ENCODE peak calls at places on chromosomes 13 and 19, in five cellular contexts. O is K562; Z is Peyer's patch; W is upper lobe of right lung; C is CD8-positive, alpha-beta memory T cell. V is an unnamed sample. For H3K4me1 and H3K36me3, the result is how much of the 10 kb centered on the place peaks cover.

GRCh38 chr13:31807090-31807541 is 67.8 kb downstream of the RXFP2 start:
- DNase-seq in O (no peak), C (peak), Z (no peak), W (no peak), V (peak)

GRCh38 chr13:25699600-25699999 is 327.8 kb downstream of the ATP8A2 start:
- DNase-seq in O (no peak), W (no peak), Z (no peak), C (no peak), V (no peak)

GRCh38 chr19:9128171-9128570 is 1.4 kb upstream of the OR7G3 start:
- DNase-seq in O (no peak), W (no peak), Z (no peak), C (no peak), V (no peak)

GRCh38 chr19:44587863-44588752 is 25.3 kb upstream of the IGSF23 start:
- DNase-seq in O (peak), W (no peak), C (no peak), Z (no peak), V (no peak)

GRCh38 chr13:112424098-112424497 is 47.9 kb downstream of the SPACA7 start:
- DNase-seq in O (no peak), W (no peak), C (no peak), Z (no peak), V (no peak)

GRCh38 chr19:7842661-7843294 is 12.8 kb downstream of the EVI5L start:
- DNase-seq in C (no peak), O (no peak), Z (no peak), W (no peak), V (no peak)

GRCh38 chr19:39676004-39676403 is 20.3 kb downstream of the LGALS16 start:
- DNase-seq in Z (no peak), O (no peak), W (no peak), C (no peak), V (no peak)

GRCh38 chr13:19959141-19959830 is 759 bp downstream of the ZMYM2 start:
- DNase-seq in O (peak), Z (peak), W (peak), C (peak), V (peak)

GRCh38 chr13:91078093-91078679 is 269.3 kb upstream of the MIR17HG start:
- DNase-seq in O (peak), W (no peak), C (no peak), Z (no peak), V (no peak)

GRCh38 chr13:101242720-101243119 is 173.6 kb downstream of the NALCN start:
- DNase-seq in W (no peak), Z (no peak), O (no peak), C (no peak), V (no peak)

GRCh38 chr13:28717170-28717569 is 1.6 kb downstream of the SLC46A3 start:
- DNase-seq in Z (no peak), W (no peak), O (no peak), C (no peak), V (no peak)

GRCh38 chr13:33794576-33794975 is 23.4 kb upstream of the RFC3 start:
- DNase-seq in W (no peak), C (no peak), Z (no peak), O (no peak), V (no peak)

GRCh38 chr19:32814046-32814445 is 55.5 kb downstream of the SLC7A9 start:
- DNase-seq in C (no peak), O (no peak), W (peak), Z (no peak), V (no peak)

GRCh38 chr19:15563325-15563794 is 51.7 kb upstream of the CYP4F8 start:
- DNase-seq in O (peak), W (peak), C (no peak), Z (peak), V (peak)

GRCh38 chr19:45959517-45960025 is 14.1 kb downstream of the NOVA2 start:
- DNase-seq in O (no peak), C (no peak), W (no peak), Z (no peak), V (no peak)

GRCh38 chr13:101454767-101455166 is 2.3 kb downstream of the ITGBL1 start:
- DNase-seq in O (no peak), W (no peak), C (no peak), Z (no peak), V (no peak)

GRCh38 chr19:45514376-45515051 is 7.2 kb downstream of the VASP start:
- DNase-seq in C (peak), W (peak), Z (peak), O (no peak), V (no peak)

GRCh38 chr19:2087621-2088100 is 8.5 kb downstream of the MOB3A start:
- DNase-seq in C (peak), O (no peak), W (no peak), Z (no peak), V (no peak)

GRCh38 chr19:16273005-16273404 is 51.6 kb upstream of the KLF2 start:
- DNase-seq in C (no peak), W (no peak), Z (no peak), O (no peak), V (no peak)

GRCh38 chr19:38557205-38557799 is 60.5 kb downstream of the MAP4K1 start:
- DNase-seq in Z (no peak), C (peak), W (peak), O (peak), V (no peak)

GRCh38 chr13:99406799-99407201 is 94.5 kb upstream of the TM9SF2 start:
- DNase-seq in C (no peak), W (peak), Z (no peak), O (no peak), V (no peak)

GRCh38 chr19:18590273-18591272 is 2.0 kb downstream of the REX1BD start:
- DNase-seq in O (peak), C (peak), W (peak), Z (no peak), V (peak)

GRCh38 chr19:19399733-19400438 is 5.6 kb upstream of the GATAD2A start:
- DNase-seq in O (no peak), C (peak), Z (no peak), W (no peak), V (no peak)

GRCh38 chr19:15869109-15869555 is 28.7 kb downstream of the CYP4F2 start:
- DNase-seq in Z (no peak), C (peak), O (peak), W (no peak), V (peak)

GRCh38 chr13:46648166-46648607 is 95.2 kb downstream of the LRCH1 start:
- DNase-seq in O (peak), C (no peak), W (no peak), Z (no peak), V (peak)

GRCh38 chr13:100664171-100664900 is 10.3 kb downstream of the TMTC4 start:
- DNase-seq in C (no peak), W (no peak), Z (no peak), O (no peak), V (no peak)

GRCh38 chr13:71677114-71677513 is 189.9 kb downstream of the DACH1 start:
- DNase-seq in W (no peak), Z (no peak), O (no peak), C (no peak), V (no peak)

GRCh38 chr13:39257642-39258041 is 219.4 kb downstream of the NHLRC3 start:
- DNase-seq in O (no peak), Z (no peak), C (no peak), W (no peak), V (no peak)

GRCh38 chr13:110506859-110507566 is 54.5 kb downstream of the RAB20 start:
- DNase-seq in Z (peak), O (peak), W (peak), C (no peak), V (no peak)

GRCh38 chr13:47064381-47064780 is 167.5 kb upstream of the HTR2A start:
- DNase-seq in O (no peak), C (no peak), Z (no peak), W (no peak), V (no peak)

GRCh38 chr19:43673702-43674629 is 4.0 kb upstream of the PLAUR start:
- DNase-seq in W (no peak), C (no peak), Z (no peak), O (no peak), V (no peak)

GRCh38 chr19:4372630-4373367 is 27.5 kb downstream of the SH3GL1 start:
- DNase-seq in O (no peak), W (no peak), C (no peak), Z (no peak), V (no peak)

GRCh38 chr13:29118471-29118870 is 298.3 kb downstream of the MTUS2 start:
- DNase-seq in C (no peak), Z (no peak), O (no peak), W (no peak), V (no peak)

GRCh38 chr13:112931028-112931934 is 37.7 kb upstream of the MCF2L start:
- DNase-seq in C (no peak), Z (peak), W (no peak), O (peak), V (peak)

GRCh38 chr13:93477238-93477637 is 250.6 kb downstream of the GPC6 start:
- DNase-seq in W (no peak), O (no peak), Z (no peak), C (no peak), V (no peak)

GRCh38 chr13:27018882-27019281 is 152.7 kb downstream of the USP12 start:
- DNase-seq in O (no peak), Z (no peak), C (no peak), W (no peak), V (no peak)

GRCh38 chr19:2726160-2726855 is 5.1 kb upstream of the DIRAS1 start:
- DNase-seq in Z (no peak), C (no peak), O (no peak), W (no peak), V (no peak)

GRCh38 chr13:47027797-47028437 is 131.1 kb upstream of the HTR2A start:
- DNase-seq in O (no peak), C (no peak), W (no peak), Z (no peak), V (no peak)

DNA sequence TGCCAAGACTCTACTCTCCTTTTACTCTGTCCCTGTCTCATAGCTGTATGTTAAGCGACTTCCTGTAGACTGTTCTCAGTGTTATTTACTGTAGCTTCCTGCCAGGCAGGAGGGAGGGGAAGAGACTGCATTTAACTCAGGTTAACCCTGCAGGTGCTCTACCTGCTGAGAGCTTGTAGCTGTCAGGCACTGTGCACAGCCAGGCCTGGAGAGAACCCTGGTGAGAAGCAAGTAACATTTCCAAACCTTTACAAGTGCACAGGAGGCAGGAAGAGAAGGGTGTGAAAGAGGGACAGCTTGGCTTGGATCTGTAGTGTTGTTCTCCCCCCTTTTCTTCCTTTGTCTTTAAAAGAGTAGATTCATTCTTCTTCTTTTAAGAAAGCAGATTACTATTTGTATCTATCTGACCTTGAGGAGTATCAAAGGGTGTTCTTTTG is 167.1 kb downstream of the LMO7 start:
- DNase-seq in Z (no peak), O (no peak), W (no peak), C (no peak), V (no peak)
- H3K4me1 ChIP-seq in Z (under half), O (under half), W (under half), C (under half), V (under half)

GRCh38 chr19:58355215-58355796 is 2.0 kb upstream of the A1BG start:
- DNase-seq in O (no peak), Z (no peak), C (no peak), W (no peak), V (no peak)
- H3K4me3 ChIP-seq in O (no peak), Z (no peak), C (no peak), W (no peak), V (no peak)

DNA sequence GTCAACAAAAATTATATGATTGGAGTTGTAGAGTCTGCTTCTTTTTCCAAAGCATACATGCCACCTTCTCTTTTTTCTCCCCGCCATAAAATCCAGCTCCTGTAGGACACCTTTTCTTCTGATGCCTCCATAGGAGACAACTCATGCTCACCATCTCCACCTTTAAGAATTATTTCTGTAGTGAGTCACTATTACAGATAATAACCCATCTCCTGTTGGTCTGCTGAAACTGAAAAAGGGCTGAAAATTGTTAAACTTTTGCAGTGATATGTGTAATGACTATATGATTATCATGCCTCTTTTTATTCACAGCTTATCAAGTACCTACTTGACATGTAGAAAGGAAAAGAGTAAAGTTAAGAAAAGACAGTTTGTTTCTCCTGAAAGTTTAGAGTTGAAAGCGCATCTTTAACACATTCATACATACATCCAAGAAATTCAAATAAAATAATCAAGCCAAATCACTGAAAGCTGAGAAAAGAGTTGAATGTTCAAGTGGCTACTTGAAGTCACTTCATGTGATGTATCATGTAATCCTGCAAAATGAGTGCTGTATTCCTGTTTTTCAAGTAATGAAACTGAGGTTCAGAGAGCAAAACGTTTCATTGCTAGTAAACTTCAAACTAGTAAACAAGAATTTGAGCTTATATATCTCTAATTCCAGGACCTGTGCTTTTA is 35.5 kb upstream of the LPAR6 start:
- DNase-seq in C (no peak), Z (no peak), W (no peak), O (no peak), V (no peak)
- H3K36me3 ChIP-seq in C (under half), Z (under half), W (under half), O (under half), V (under half)

DNA sequence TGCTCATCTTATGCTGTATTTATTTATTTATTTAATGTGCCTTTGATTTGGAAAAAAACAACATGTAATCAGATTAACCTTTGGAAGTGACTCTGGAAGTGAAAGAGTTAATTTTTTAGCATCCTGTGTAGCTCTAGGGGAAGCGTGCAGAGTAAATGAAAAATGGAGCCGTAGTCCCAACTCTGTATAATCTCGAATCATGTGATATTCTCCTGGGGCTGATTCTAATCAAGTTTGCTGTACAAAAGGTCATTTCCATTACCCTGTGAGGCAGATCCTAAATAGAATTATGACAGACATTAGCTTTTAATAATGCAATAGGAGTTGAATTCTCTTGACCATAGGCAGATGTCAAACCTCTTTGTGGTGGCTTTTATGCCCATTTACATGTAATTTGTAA is 238.6 kb upstream of the CSNK1A1L start:
- DNase-seq in C (no peak), Z (no peak), W (no peak), O (no peak), V (no peak)
- H3K4me1 ChIP-seq in C (under half), Z (under half), W (under half), O (under half), V (under half)